ENCODE peak calls at places on chromosome 10, in seven cellular contexts. Y, N, H, K, G, J and V are unnamed samples.
A peak's percentile ranks its signal among the peaks of the same experiment; 100 is the strongest.

GRCh38 chr10:66242885-66243284 is 683.0 kb upstream of the LRRTM3 start:
- DNase-seq in G (no peak), N (no peak), K (no peak), J (no peak), Y (no peak), H (no peak), V (no peak)

GRCh38 chr10:79259834-79260233 is 87.4 kb upstream of the PPIF start:
- DNase-seq in G (no peak), H (no peak), J (no peak), N (no peak), K (no peak), Y (no peak), V (no peak)

GRCh38 chr10:89029785-89030437 is 39.3 kb downstream of the FAS start:
- DNase-seq in Y (peak; percentile 65), N (peak; percentile 67), K (peak; percentile 59), J (no peak), H (peak; percentile 77), G (peak; percentile 71), V (peak; percentile 84)

GRCh38 chr10:91378061-91378460 is 32.1 kb upstream of the HECTD2 start:
- DNase-seq in J (no peak), G (no peak), N (peak; percentile 33), Y (no peak), K (peak; percentile 80), H (no peak), V (no peak)

GRCh38 chr10:70137135-70137534 is 4.5 kb upstream of the AIFM2 start:
- DNase-seq in Y (no peak), H (no peak), G (no peak), N (no peak), K (no peak), J (no peak), V (no peak)

GRCh38 chr10:47051741-47052238 is 140.6 kb downstream of the PTPN20 start:
- DNase-seq in J (no peak), H (no peak), N (no peak), Y (no peak), G (no peak), K (no peak), V (no peak)

GRCh38 chr10:60048146-60048545 is 141.8 kb upstream of the CCDC6 start:
- DNase-seq in K (no peak), N (no peak), J (no peak), H (no peak), Y (no peak), G (no peak), V (no peak)

GRCh38 chr10:122259075-122259466 is 12.0 kb upstream of the BTBD16 start:
- DNase-seq in H (no peak), N (no peak), G (no peak), Y (no peak), K (no peak), J (no peak), V (no peak)

GRCh38 chr10:34587002-34587740 is 227.9 kb downstream of the PARD3 start:
- DNase-seq in H (no peak), J (no peak), K (no peak), N (no peak), Y (no peak), G (peak; percentile 15), V (no peak)

GRCh38 chr10:34808789-34809745 is 6.0 kb downstream of the PARD3 start:
- DNase-seq in N (no peak), J (no peak), K (no peak), Y (no peak), H (peak; percentile 56), G (no peak), V (peak; percentile 70)

GRCh38 chr10:127740596-127740995 is 3.6 kb downstream of the FOXI2 start:
- DNase-seq in N (no peak), G (no peak), J (no peak), K (no peak), H (no peak), Y (no peak), V (no peak)

GRCh38 chr10:71580415-71580814 is 139.2 kb downstream of the C10orf105 start:
- DNase-seq in K (no peak), G (no peak), H (no peak), N (no peak), J (no peak), Y (no peak), V (no peak)

GRCh38 chr10:21020545-21020944 is 123.4 kb upstream of the NEBL start:
- DNase-seq in J (no peak), N (no peak), G (peak; percentile 11), Y (peak; percentile 25), K (peak; percentile 3), H (no peak), V (no peak)

GRCh38 chr10:44891721-44892120 is 19.4 kb upstream of the TMEM72 start:
- DNase-seq in H (no peak), Y (no peak), N (no peak), G (no peak), K (no peak), J (no peak), V (no peak)

GRCh38 chr10:73650537-73651331 is 5.1 kb downstream of the SYNPO2L start:
- DNase-seq in K (no peak), J (no peak), N (no peak), G (peak; percentile 95), Y (no peak), H (peak; percentile 74), V (no peak)

GRCh38 chr10:101011517-101012423 is 12.2 kb downstream of the LZTS2 start:
- DNase-seq in K (no peak), H (no peak), J (no peak), N (peak; percentile 19), Y (no peak), G (no peak), V (no peak)

GRCh38 chr10:61845950-61846268 is 55.6 kb upstream of the ARID5B start:
- DNase-seq in J (no peak), H (no peak), N (no peak), G (no peak), Y (no peak), K (no peak), V (no peak)